ENCODE peak calls at places on chromosomes 3 and 15, in eight cellular contexts. B, C, I, U, D, X, F and W are unnamed samples. For H3K4me1, the result is how much of the 10 kb centered on the place peaks cover.

GRCh38 chr3:119810018-119810435 is 28.1 kb downstream of the NR1I2 start:
- DNase-seq in I (no peak), U (peak), X (peak), F (no peak), D (no peak), C (peak), B (peak), W (peak)

GRCh38 chr3:11914651-11915050 is 68.0 kb upstream of the TAMM41 start:
- DNase-seq in U (no peak), B (no peak), C (no peak), D (no peak), F (no peak), X (no peak), I (peak), W (no peak)

GRCh38 chr3:12648384-12648959 is 15.4 kb downstream of the RAF1 start:
- DNase-seq in F (no peak), X (no peak), I (no peak), U (no peak), D (peak), C (no peak), B (no peak), W (no peak)

GRCh38 chr3:60674870-60675269 is 576.4 kb downstream of the FHIT start:
- DNase-seq in U (no peak), X (no peak), C (no peak), I (no peak), D (no peak), B (no peak), F (no peak), W (no peak)

GRCh38 chr3:184796551-184796950 is 15.4 kb upstream of the VPS8 start:
- DNase-seq in U (no peak), F (no peak), X (no peak), I (peak), C (no peak), B (no peak), D (no peak), W (no peak)

GRCh38 chr3:170840291-170840859 is 29.6 kb downstream of the RPL22L1 start:
- DNase-seq in U (no peak), D (no peak), I (no peak), X (no peak), F (no peak), B (no peak), C (peak), W (no peak)

GRCh38 chr3:21484323-21485154 is 266.5 kb downstream of the ZNF385D start:
- DNase-seq in F (no peak), U (no peak), D (peak), B (no peak), X (no peak), C (peak), I (peak), W (no peak)

GRCh38 chr3:161602451-161602850 is 105.8 kb downstream of the OTOL1 start:
- DNase-seq in C (no peak), B (no peak), U (no peak), F (no peak), I (no peak), D (no peak), X (no peak), W (no peak)

GRCh38 chr3:185693985-185694675 is 108.0 kb downstream of the SENP2 start:
- DNase-seq in C (no peak), F (no peak), U (no peak), B (no peak), X (no peak), I (no peak), D (no peak), W (no peak)

GRCh38 chr3:188126271-188126670 is 27.7 kb upstream of the LPP start:
- DNase-seq in C (no peak), X (no peak), D (no peak), I (no peak), B (no peak), F (no peak), U (no peak), W (no peak)

GRCh38 chr3:54176106-54176505 is 53.8 kb downstream of the CACNA2D3 start:
- DNase-seq in I (no peak), U (no peak), B (no peak), C (no peak), X (no peak), F (no peak), D (no peak), W (no peak)

GRCh38 chr15:99433026-99433756 is 132.6 kb upstream of the MEF2A start:
- DNase-seq in D (peak), I (no peak), B (no peak), F (peak), U (peak), C (no peak), X (peak), W (peak)

GRCh38 chr3:114259566-114259965 is 22.2 kb upstream of the ZNF80 start:
- DNase-seq in D (no peak), C (no peak), B (no peak), U (no peak), X (no peak), F (no peak), I (no peak), W (no peak)

GRCh38 chr15:79027532-79028410 is 62.8 kb downstream of the RASGRF1 start:
- DNase-seq in U (no peak), D (no peak), X (no peak), C (no peak), B (no peak), I (no peak), F (no peak), W (no peak)

GRCh38 chr15:52680041-52680391 is 828 bp upstream of the ATOSA start:
- DNase-seq in D (no peak), B (no peak), F (no peak), C (peak), X (no peak), I (no peak), U (no peak), W (no peak)

GRCh38 chr3:179027326-179027900 is 44.2 kb downstream of the ZMAT3 start:
- DNase-seq in B (peak), X (no peak), C (peak), U (no peak), I (no peak), F (no peak), D (no peak), W (no peak)

GRCh38 chr3:151460774-151461450 is at the start of gene IGSF10:
- DNase-seq in B (no peak), F (no peak), X (peak), D (peak), I (no peak), U (peak), C (no peak), W (peak)

GRCh38 chr3:172675371-172676193 is 35.3 kb downstream of the NCEH1 start:
- DNase-seq in X (no peak), I (no peak), F (no peak), C (peak), B (no peak), U (no peak), D (no peak), W (no peak)

GRCh38 chr3:177916461-177916860 is 619.8 kb upstream of the KCNMB2 start:
- DNase-seq in D (no peak), X (no peak), U (no peak), B (no peak), I (no peak), F (no peak), C (no peak), W (no peak)

GRCh38 chr15:38996111-38996541 is 431.5 kb upstream of the RASGRP1 start:
- DNase-seq in D (no peak), X (no peak), I (no peak), B (no peak), F (no peak), C (peak), U (no peak), W (no peak)

GRCh38 chr3:32842531-32842931 is 24.7 kb downstream of the TRIM71 start:
- DNase-seq in I (no peak), X (no peak), U (no peak), D (no peak), B (no peak), F (no peak), C (no peak), W (no peak)

GRCh38 chr3:187104342-187104741 is 35.0 kb downstream of the RPL39L start:
- DNase-seq in C (no peak), X (no peak), F (no peak), I (no peak), D (peak), U (no peak), B (no peak), W (no peak)

GRCh38 chr3:66372681-66373350 is 128.0 kb downstream of the LRIG1 start:
- DNase-seq in I (no peak), F (no peak), B (no peak), C (no peak), X (no peak), D (no peak), U (no peak), W (no peak)

GRCh38 chr3:143895805-143896204 is 47.5 kb upstream of the SLC9A9 start:
- DNase-seq in B (no peak), X (no peak), D (no peak), C (peak), F (no peak), U (no peak), I (no peak), W (no peak)

GRCh38 chr15:48581221-48581620 is 64.3 kb downstream of the FBN1 start:
- DNase-seq in I (no peak), B (no peak), C (no peak), D (no peak), U (no peak), X (no peak), F (no peak), W (no peak)

GRCh38 chr3:130514671-130515070 is 2.3 kb upstream of the COL6A6 start:
- DNase-seq in F (no peak), U (no peak), C (peak), B (no peak), X (no peak), I (no peak), D (no peak), W (no peak)

GRCh38 chr3:43693594-43693993 is 2.9 kb downstream of the ABHD5 start:
- DNase-seq in D (no peak), B (no peak), F (no peak), I (no peak), X (no peak), C (no peak), U (no peak), W (no peak)

GRCh38 chr15:78481917-78482316 is 25.5 kb upstream of the HYKK start:
- DNase-seq in F (no peak), U (no peak), B (no peak), D (no peak), C (no peak), I (no peak), X (no peak), W (no peak)

GRCh38 chr3:46712191-46713047 is 5.2 kb downstream of the PRSS50 start:
- DNase-seq in X (peak), B (no peak), F (peak), D (peak), U (no peak), I (no peak), C (no peak), W (no peak)

GRCh38 chr3:47315069-47315647 is 32.4 kb downstream of the KLHL18 start:
- DNase-seq in U (no peak), C (peak), X (no peak), F (no peak), D (no peak), I (no peak), B (no peak), W (peak)

GRCh38 chr15:42154576-42155355 is 1.7 kb downstream of the PLA2G4F start:
- DNase-seq in D (peak), X (no peak), I (no peak), B (no peak), F (no peak), U (peak), C (no peak), W (no peak)

GRCh38 chr3:46080124-46080991 is 53.1 kb upstream of the XCR1 start:
- DNase-seq in C (peak), U (no peak), I (no peak), B (no peak), D (no peak), F (no peak), X (no peak), W (no peak)

GRCh38 chr3:141085331-141086047 is 34.3 kb downstream of the SPSB4 start:
- DNase-seq in C (no peak), I (no peak), F (peak), U (peak), B (no peak), D (no peak), X (no peak), W (no peak)

GRCh38 chr3:141082064-141082463 is 30.9 kb downstream of the SPSB4 start:
- DNase-seq in U (peak), X (no peak), D (no peak), I (no peak), F (peak), B (no peak), C (no peak), W (no peak)

GRCh38 chr3:141083831-141084624 is 32.9 kb downstream of the SPSB4 start:
- DNase-seq in F (no peak), U (peak), I (no peak), C (peak), D (peak), B (no peak), X (no peak), W (no peak)

GRCh38 chr3:141081141-141081795 is 30.1 kb downstream of the SPSB4 start:
- DNase-seq in X (no peak), I (no peak), D (no peak), B (no peak), U (peak), C (no peak), F (peak), W (peak)

DNA sequence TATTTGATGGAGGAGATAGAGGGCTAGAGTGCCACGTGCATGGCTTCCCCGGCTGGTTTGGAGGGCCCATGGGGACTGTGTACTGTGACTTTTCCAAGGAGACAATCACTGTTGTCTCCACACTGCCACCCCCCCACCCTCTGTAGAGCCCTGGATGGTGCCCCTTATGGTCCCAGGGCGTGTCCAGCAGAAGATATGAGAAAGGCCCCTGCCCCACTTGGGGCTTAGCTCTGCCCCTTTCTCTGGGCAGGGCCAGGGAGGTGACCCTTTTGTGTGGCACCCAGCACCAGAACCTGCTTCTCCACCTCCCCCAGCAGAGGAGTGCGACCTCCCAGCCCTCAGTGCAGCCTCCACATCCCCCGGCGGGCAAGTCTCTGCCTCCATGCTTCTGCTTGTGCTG is 32.1 kb downstream of the SPSB4 start:
- DNase-seq in B (no peak), F (no peak), C (no peak), U (peak), D (no peak), X (no peak), I (no peak), W (no peak)
- H3K4me1 ChIP-seq in B (under half), F (under half), C (under half), U (under half), D (under half), X (under half), I (half or more), W (under half)

DNA sequence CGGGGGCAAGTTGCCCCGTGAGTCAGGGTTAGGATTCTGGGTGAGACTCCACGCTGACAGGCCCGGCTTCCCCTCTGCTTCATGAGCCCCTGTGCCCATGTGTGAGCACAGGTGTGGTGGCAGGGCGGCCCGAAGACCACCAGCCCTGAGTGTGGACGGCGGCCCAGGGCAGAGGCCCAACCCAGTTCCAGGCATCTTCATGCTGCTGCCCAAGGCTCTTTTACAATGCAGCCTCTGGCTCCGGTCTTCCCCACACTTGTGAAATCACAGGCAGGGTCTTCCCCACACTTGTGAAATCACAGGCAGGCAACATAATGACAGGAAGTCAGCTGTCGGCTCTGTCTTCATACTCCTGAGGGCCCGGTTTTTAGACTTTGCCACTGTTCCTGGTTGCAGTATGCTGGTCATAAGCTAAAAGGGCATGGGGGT is 78.8 kb downstream of the AAGAB start:
- DNase-seq in C (peak), X (peak), B (no peak), I (peak), U (no peak), F (peak), D (peak), W (peak)
- H3K4me3 ChIP-seq in C (no peak), X (no peak), B (peak), I (no peak), U (no peak), F (no peak), D (no peak), W (no peak)

GRCh38 chr3:55877703-55878102 is 390.6 kb upstream of the WNT5A start:
- DNase-seq in C (no peak), F (no peak), B (no peak), I (no peak), X (no peak), U (no peak), D (no peak), W (no peak)
- TF ChIP-seq CTCF in C (peak), F (no peak), B (no peak), I (no peak), X (no peak), U (no peak), D (no peak), W (no peak)

DNA sequence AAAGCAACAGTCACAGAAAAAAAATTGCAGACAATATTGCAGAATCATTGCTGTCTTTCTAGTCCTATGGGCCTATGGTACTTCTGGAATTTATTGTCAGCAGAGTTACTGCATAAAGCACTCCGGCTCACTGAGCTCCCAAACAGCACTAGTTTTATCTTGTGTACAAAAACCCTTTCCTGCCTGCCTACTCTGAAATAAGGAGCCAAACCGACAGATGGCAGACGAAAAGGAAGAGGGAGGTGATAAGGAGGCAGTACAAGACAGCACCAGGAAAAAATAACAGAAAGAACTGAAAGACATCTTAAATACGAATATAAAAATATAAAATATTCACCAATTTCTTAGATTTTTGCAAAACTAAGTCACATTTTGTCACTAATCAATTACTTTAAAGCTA is 15.6 kb downstream of the HERC1 start:
- DNase-seq in C (peak), U (no peak), I (no peak), D (no peak), B (no peak), X (no peak), F (no peak), W (no peak)
- H3K4me1 ChIP-seq in C (under half), U (half or more), I (half or more), D (under half), B (under half), X (half or more), F (half or more), W (under half)

GRCh38 chr15:44541282-44541958 is 4.5 kb downstream of the EIF3J start:
- DNase-seq in C (peak), D (no peak), F (no peak), U (no peak), B (no peak), X (no peak), I (no peak), W (no peak)
- H3K4me3 ChIP-seq in C (peak), D (no peak), F (no peak), U (no peak), B (no peak), X (no peak), I (no peak), W (no peak)

GRCh38 chr15:87493803-87494202 is 762.7 kb downstream of the NTRK3 start:
- DNase-seq in C (no peak), I (no peak), U (no peak), X (no peak), D (no peak), F (no peak), B (no peak), W (no peak)

GRCh38 chr15:87492321-87492720 is 764.2 kb downstream of the NTRK3 start:
- DNase-seq in C (no peak), I (no peak), D (no peak), U (no peak), X (no peak), B (no peak), F (no peak), W (no peak)

GRCh38 chr15:87487484-87487883 is 769.1 kb downstream of the NTRK3 start:
- DNase-seq in D (no peak), F (no peak), C (no peak), I (no peak), U (no peak), B (no peak), X (no peak), W (no peak)

GRCh38 chr15:87489902-87490301 is 766.6 kb downstream of the NTRK3 start:
- DNase-seq in I (no peak), C (no peak), X (no peak), F (no peak), D (no peak), U (no peak), B (no peak), W (no peak)
- TF ChIP-seq CTCF in I (no peak), C (no peak), X (no peak), F (no peak), D (no peak), U (no peak), B (no peak), W (no peak)

GRCh38 chr15:31326729-31327673 is at the start of gene KLF13:
- DNase-seq in D (peak), B (no peak), X (peak), I (no peak), F (peak), U (peak), C (peak), W (no peak)

GRCh38 chr15:31328999-31329639 is 2.5 kb downstream of the KLF13 start:
- DNase-seq in D (no peak), I (no peak), X (peak), B (no peak), U (peak), C (no peak), F (peak), W (no peak)

GRCh38 chr15:31327674-31328424 is 1.2 kb downstream of the KLF13 start:
- DNase-seq in U (peak), F (peak), C (peak), B (peak), D (peak), X (peak), I (no peak), W (peak)

GRCh38 chr15:31329640-31330010 is 3.0 kb downstream of the KLF13 start:
- DNase-seq in U (peak), F (no peak), B (no peak), D (no peak), C (no peak), X (peak), I (no peak), W (no peak)

DNA sequence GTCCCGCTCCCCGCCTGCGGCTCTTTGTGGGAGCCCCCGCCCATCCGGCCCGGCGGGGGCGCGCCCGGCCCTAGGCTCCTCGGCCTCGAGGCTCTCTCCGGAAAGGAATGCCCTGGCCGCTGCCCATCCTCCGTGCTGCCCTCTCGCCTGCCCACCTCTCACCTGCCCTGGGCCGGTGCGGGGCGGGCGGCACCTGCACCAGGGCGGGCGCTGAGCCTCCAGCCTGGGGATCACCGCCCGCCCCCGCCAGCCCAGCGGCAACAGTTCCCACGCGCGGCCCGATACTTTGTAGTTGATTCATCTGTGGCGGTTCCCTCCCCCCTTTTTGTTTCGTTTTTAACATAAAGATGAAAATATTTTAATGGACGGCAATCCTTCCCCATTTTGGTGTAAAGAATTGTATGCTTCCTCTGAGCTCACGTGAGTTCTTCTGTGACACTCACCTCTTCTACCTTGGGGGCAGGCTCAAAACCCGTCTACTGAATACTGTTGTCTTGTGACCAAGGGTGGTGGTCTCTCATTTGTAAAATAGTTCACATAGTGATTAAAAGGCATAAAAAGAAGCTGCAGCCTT is 1.9 kb downstream of the KLF13 start:
- DNase-seq in F (no peak), U (peak), B (no peak), I (no peak), X (peak), D (no peak), C (no peak), W (peak)
- H3K4me1 ChIP-seq in F (half or more), U (half or more), B (under half), I (half or more), X (half or more), D (half or more), C (under half), W (half or more)